ENCODE peak calls at places on chromosome 14, in nine cellular contexts. X is lower lobe of right lung, J is heart left ventricle, C is GM12865, I is A549, K is pancreas, G is cardiac muscle cell, Z is Caco-2, T is WERI-Rb-1. D is an unnamed sample.

GRCh38 chr14:35747379-35747778 is 61.7 kb downstream of the RALGAPA1 start:
- DNase-seq in X (no peak), J (no peak), C (no peak), I (no peak), K (no peak), G (no peak), Z (no peak), T (no peak), D (no peak)

GRCh38 chr14:103483600-103483999 is 39.0 kb downstream of the CKB start:
- DNase-seq in X (no peak), J (no peak), C (no peak), I (no peak), K (no peak), G (no peak), Z (no peak), T (no peak), D (peak)

GRCh38 chr14:75979641-75980422 is 2.0 kb downstream of the TGFB3 start:
- DNase-seq in X (no peak), J (peak), C (no peak), I (no peak), K (no peak), G (no peak), Z (no peak), T (no peak), D (peak)

GRCh38 chr14:81062380-81062779 is 107.0 kb downstream of the TSHR start:
- DNase-seq in X (no peak), J (no peak), C (no peak), I (no peak), K (no peak), G (no peak), Z (no peak), T (no peak), D (no peak)

GRCh38 chr14:67491285-67491684 is 2.8 kb upstream of the TMEM229B start:
- DNase-seq in X (no peak), J (no peak), C (no peak), I (no peak), K (no peak), G (no peak), Z (no peak), T (no peak), D (no peak)

GRCh38 chr14:63496837-63497400 is 46.3 kb downstream of the PPP2R5E start:
- DNase-seq in X (no peak), J (no peak), C (no peak), I (no peak), K (peak), G (peak), Z (no peak), T (no peak), D (no peak)

GRCh38 chr14:52190532-52190931 is 77.0 kb upstream of the PTGDR start:
- DNase-seq in X (no peak), J (no peak), C (no peak), I (no peak), K (no peak), G (no peak), Z (no peak), T (no peak), D (no peak)

GRCh38 chr14:103031956-103032355 is 25.4 kb downstream of the CDC42BPB start:
- DNase-seq in X (no peak), J (no peak), C (no peak), I (peak), K (no peak), G (peak), Z (peak), T (peak), D (no peak)

GRCh38 chr14:24177041-24177825 is 5.4 kb downstream of the REC8 start:
- DNase-seq in X (no peak), J (no peak), C (no peak), I (no peak), K (no peak), G (no peak), Z (no peak), T (no peak), D (no peak)

GRCh38 chr14:56491299-56492285 is 88.0 kb upstream of the TMEM260 start:
- DNase-seq in X (no peak), J (no peak), C (peak), I (peak), K (no peak), G (peak), Z (peak), T (peak), D (peak)

GRCh38 chr14:50560929-50561280 is 960 bp downstream of the ATL1 start:
- DNase-seq in X (peak), J (peak), C (peak), I (peak), K (peak), G (peak), Z (peak), T (peak), D (peak)

GRCh38 chr14:58697266-58697926 is 59.6 kb downstream of the DACT1 start:
- DNase-seq in X (no peak), J (no peak), C (no peak), I (no peak), K (no peak), G (no peak), Z (no peak), T (no peak), D (no peak)

GRCh38 chr14:91154851-91155625 is 41.2 kb downstream of the DGLUCY start:
- DNase-seq in X (no peak), J (no peak), C (no peak), I (no peak), K (peak), G (peak), Z (no peak), T (no peak), D (peak)

GRCh38 chr14:23483216-23483854 is 13.8 kb downstream of the NGDN start:
- DNase-seq in X (no peak), J (no peak), C (peak), I (peak), K (no peak), G (peak), Z (peak), T (peak), D (peak)

GRCh38 chr14:32197919-32198318 is 3.9 kb upstream of the RNU6-7 start:
- DNase-seq in X (no peak), J (no peak), C (peak), I (no peak), K (no peak), G (no peak), Z (no peak), T (no peak), D (no peak)

GRCh38 chr14:49975286-49975685 is 82.4 kb downstream of the ARF6 start:
- DNase-seq in X (no peak), J (no peak), C (no peak), I (no peak), K (no peak), G (no peak), Z (no peak), T (no peak), D (no peak)

GRCh38 chr14:93332032-93332852 is 594 bp downstream of the BTBD7 start:
- DNase-seq in X (peak), J (peak), C (peak), I (no peak), K (peak), G (peak), Z (peak), T (peak), D (peak)

GRCh38 chr14:103748539-103748867 is 32.9 kb downstream of the ZFYVE21 start:
- DNase-seq in X (no peak), J (no peak), C (no peak), I (no peak), K (no peak), G (no peak), Z (no peak), T (no peak), D (no peak)

GRCh38 chr14:36667679-36668078 is 6.0 kb downstream of the PAX9 start:
- DNase-seq in X (no peak), J (no peak), C (no peak), I (no peak), K (no peak), G (no peak), Z (no peak), T (no peak), D (no peak)

GRCh38 chr14:61277232-61277631 is 3.9 kb downstream of the TMEM30B start:
- DNase-seq in X (no peak), J (no peak), C (no peak), I (no peak), K (no peak), G (no peak), Z (no peak), T (no peak), D (no peak)

GRCh38 chr14:29911815-29912214 is 15.8 kb downstream of the PRKD1 start:
- DNase-seq in X (no peak), J (no peak), C (no peak), I (no peak), K (no peak), G (no peak), Z (no peak), T (no peak), D (no peak)

GRCh38 chr14:25150934-25151790 is 101.2 kb upstream of the STXBP6 start:
- DNase-seq in X (no peak), J (no peak), C (peak), I (peak), K (no peak), G (peak), Z (peak), T (no peak), D (peak)

GRCh38 chr14:51202914-51203665 is 37.0 kb upstream of the TMX1 start:
- DNase-seq in X (no peak), J (no peak), C (peak), I (no peak), K (no peak), G (no peak), Z (no peak), T (no peak), D (no peak)

DNA sequence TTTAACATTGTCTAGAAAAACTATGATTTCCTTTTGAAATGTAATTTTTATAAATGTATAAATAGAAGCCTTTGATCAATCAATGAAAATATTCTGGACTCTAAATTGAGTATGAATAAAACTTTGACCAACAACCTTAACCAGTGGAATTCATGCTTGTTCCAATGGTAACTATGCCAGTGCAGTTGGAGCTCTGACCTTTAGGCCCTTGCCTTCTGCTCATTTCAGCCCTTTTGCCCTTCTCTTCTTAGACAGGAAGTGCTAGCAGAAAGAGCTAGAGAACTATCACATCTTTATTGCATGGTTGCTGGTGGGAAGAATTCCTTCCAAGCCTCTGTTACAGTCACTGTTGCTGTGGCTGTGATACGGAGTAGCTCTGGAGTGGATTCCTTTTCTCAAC is 39.7 kb downstream of the TTC8 start:
- DNase-seq in X (no peak), J (no peak), C (no peak), I (no peak), K (no peak), G (no peak), Z (no peak), T (no peak), D (no peak)
- H3K4me3 ChIP-seq in X (no peak), J (no peak), C (no peak), I (no peak), K (no peak), G (no peak), Z (no peak), T (no peak), D (no peak)

GRCh38 chr14:65333926-65334687 is 78.4 kb upstream of the FUT8 start:
- DNase-seq in X (peak), J (peak), C (no peak), I (no peak), K (no peak), G (no peak), Z (peak), T (no peak), D (no peak)
- H3K4me3 ChIP-seq in X (no peak), J (no peak), C (no peak), I (no peak), K (no peak), G (no peak), Z (no peak), T (no peak), D (no peak)

GRCh38 chr14:73458219-73458976 is at the start of gene NUMB:
- DNase-seq in X (peak), J (peak), C (peak), I (peak), K (peak), G (peak), Z (peak), T (peak), D (peak)

GRCh38 chr14:73457050-73457934 is 1.1 kb downstream of the NUMB start:
- DNase-seq in X (peak), J (peak), C (peak), I (no peak), K (peak), G (peak), Z (peak), T (peak), D (peak)

GRCh38 chr14:73455294-73455693 is 3.1 kb downstream of the NUMB start:
- DNase-seq in X (no peak), J (no peak), C (no peak), I (no peak), K (no peak), G (no peak), Z (no peak), T (no peak), D (no peak)

GRCh38 chr14:73460691-73461127 is 2.4 kb upstream of the NUMB start:
- DNase-seq in X (no peak), J (peak), C (no peak), I (no peak), K (no peak), G (no peak), Z (no peak), T (no peak), D (no peak)

GRCh38 chr14:73457935-73458218 is 469 bp downstream of the NUMB start:
- DNase-seq in X (peak), J (no peak), C (no peak), I (no peak), K (no peak), G (no peak), Z (no peak), T (peak), D (no peak)
- H3K4me3 ChIP-seq in X (peak), J (peak), C (peak), I (peak), K (peak), G (peak), Z (peak), T (peak), D (peak)

GRCh38 chr14:22479132-22479531 is 109.9 kb downstream of the DAD1 start:
- DNase-seq in X (no peak), J (no peak), C (no peak), I (no peak), K (no peak), G (no peak), Z (no peak), T (no peak), D (peak)
- H3K4me3 ChIP-seq in X (no peak), J (no peak), C (peak), I (no peak), K (no peak), G (no peak), Z (no peak), T (no peak), D (no peak)

DNA sequence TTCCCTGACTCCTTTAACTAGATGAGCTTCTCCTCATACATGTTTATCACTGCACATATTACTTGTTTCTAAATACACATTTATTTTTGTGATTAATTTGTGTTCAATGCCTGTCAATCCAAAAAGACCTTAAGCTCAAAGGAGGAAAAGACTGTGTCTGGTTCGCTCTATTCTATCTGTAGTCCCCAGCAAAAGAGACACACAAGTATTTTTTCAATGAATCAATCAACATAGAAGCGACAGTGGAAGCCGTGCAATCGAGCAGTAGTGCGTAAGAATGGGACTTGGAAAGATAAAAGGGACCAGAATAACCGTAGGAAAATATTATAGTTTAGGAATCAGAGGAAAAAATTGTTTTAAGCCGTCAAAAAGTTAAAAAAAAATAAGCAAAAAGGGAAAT is 951 bp downstream of the WDHD1 start:
- DNase-seq in X (no peak), J (no peak), C (no peak), I (no peak), K (no peak), G (no peak), Z (no peak), T (no peak), D (no peak)
- H3K4me3 ChIP-seq in X (peak), J (peak), C (peak), I (peak), K (peak), G (peak), Z (peak), T (peak), D (peak)

GRCh38 chr14:100826371-100827139 is 637 bp downstream of the MEG3 start:
- DNase-seq in X (no peak), J (no peak), C (no peak), I (no peak), K (no peak), G (no peak), Z (no peak), T (no peak), D (peak)
- H3K4me3 ChIP-seq in X (peak), J (peak), C (no peak), I (peak), K (peak), G (no peak), Z (no peak), T (peak), D (peak)

DNA sequence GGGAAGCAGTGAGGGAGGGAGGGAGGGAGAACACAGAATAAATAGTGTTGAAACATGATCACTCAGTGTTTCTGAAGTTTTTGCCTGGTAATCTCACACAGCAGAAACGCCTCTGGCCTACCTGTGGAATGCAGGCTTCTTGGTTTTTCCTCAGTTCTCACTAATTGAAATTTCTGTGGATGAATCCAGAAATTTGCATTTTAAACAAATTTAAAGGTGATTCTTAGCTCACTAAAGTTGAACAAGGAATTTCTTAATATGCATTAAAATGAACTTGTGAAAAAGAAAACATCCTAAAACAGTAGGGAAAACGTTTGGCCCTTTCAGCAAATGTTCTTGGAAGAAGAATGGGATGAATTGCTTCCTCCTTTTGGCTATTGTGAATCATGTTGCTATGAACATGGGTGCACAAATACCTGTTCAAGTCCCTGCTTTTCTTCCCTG is 1.4 kb downstream of the RNASE9 start:
- DNase-seq in X (no peak), J (no peak), C (no peak), I (no peak), K (no peak), G (no peak), Z (no peak), T (no peak), D (no peak)
- H3K4me3 ChIP-seq in X (no peak), J (no peak), C (no peak), I (no peak), K (no peak), G (no peak), Z (no peak), T (no peak), D (no peak)

D was measured in SJCRH30.